ENCODE peak calls at places on chromosomes 12 and 14, in eight cellular contexts. C is endodermal cell, K is spleen, Z is left ventricle myocardium inferior, V is lung, T is pancreas, Q is heart right ventricle, G is upper lobe of right lung. W is an unnamed sample. For H3K4me1, the result is how much of the 10 kb centered on the place peaks cover.

GRCh38 chr12:109134186-109134917 is 18.0 kb downstream of the ACACB start:
- DNase-seq in Q (peak), C (peak), T (no peak), K (peak), Z (peak), G (peak), V (peak), W (peak)

GRCh38 chr12:124419292-124420040 is 124.6 kb downstream of the RFLNA start:
- DNase-seq in T (no peak), G (no peak), K (no peak), V (no peak), C (no peak), Z (no peak), Q (no peak), W (no peak)

GRCh38 chr14:64721391-64721791 is 17.2 kb downstream of the PLEKHG3 start:
- DNase-seq in C (peak), T (peak), Z (no peak), K (peak), V (no peak), G (no peak), Q (peak), W (peak)

GRCh38 chr12:16096273-16096849 is 181.1 kb downstream of the SLC15A5 start:
- DNase-seq in C (no peak), Z (no peak), V (no peak), K (no peak), Q (no peak), G (no peak), T (no peak), W (no peak)

GRCh38 chr12:76470028-76470939 is 89.3 kb downstream of the OSBPL8 start:
- DNase-seq in V (no peak), K (no peak), C (no peak), G (no peak), Q (peak), Z (no peak), T (no peak), W (no peak)

GRCh38 chr14:105331575-105332351 is 17.2 kb downstream of the PACS2 start:
- DNase-seq in T (no peak), Q (no peak), G (no peak), C (no peak), V (no peak), Z (no peak), K (no peak), W (no peak)

GRCh38 chr12:76018111-76018510 is 13.5 kb downstream of the PHLDA1 start:
- DNase-seq in Z (peak), G (no peak), V (peak), C (peak), T (no peak), K (no peak), Q (peak), W (peak)

GRCh38 chr12:12048266-12048665 is 22.5 kb upstream of the BCL2L14 start:
- DNase-seq in C (peak), G (no peak), Z (no peak), V (no peak), Q (no peak), K (no peak), T (no peak), W (no peak)

GRCh38 chr14:61184117-61184516 is 97.0 kb downstream of the TMEM30B start:
- DNase-seq in K (no peak), Q (no peak), V (no peak), C (no peak), G (no peak), Z (no peak), T (no peak), W (no peak)

GRCh38 chr14:73714656-73715081 is 485 bp upstream of the PNMA1 start:
- DNase-seq in Q (no peak), G (no peak), T (no peak), C (no peak), V (no peak), Z (no peak), K (no peak), W (no peak)

GRCh38 chr14:23154876-23155587 is 28.4 kb downstream of the SLC7A8 start:
- DNase-seq in T (peak), C (peak), G (peak), V (peak), Q (peak), K (no peak), Z (peak), W (peak)

GRCh38 chr12:66409195-66409871 is 107.0 kb downstream of the HELB start:
- DNase-seq in Z (no peak), Q (peak), T (no peak), K (no peak), C (peak), G (no peak), V (no peak), W (peak)

GRCh38 chr14:33120966-33121365 is 182.3 kb downstream of the NPAS3 start:
- DNase-seq in C (no peak), V (no peak), T (no peak), Z (no peak), Q (no peak), K (no peak), G (no peak), W (no peak)

GRCh38 chr12:67430708-67431335 is 161.7 kb downstream of the CAND1 start:
- DNase-seq in Q (peak), C (no peak), K (no peak), Z (peak), V (peak), G (no peak), T (peak), W (no peak)

GRCh38 chr14:52906141-52906601 is 44.7 kb downstream of the FERMT2 start:
- DNase-seq in K (no peak), Q (no peak), T (no peak), V (no peak), C (no peak), Z (no peak), G (no peak), W (no peak)

GRCh38 chr12:59084758-59085383 is 164.6 kb upstream of the LRIG3 start:
- DNase-seq in V (no peak), C (peak), K (no peak), Q (no peak), G (no peak), T (no peak), Z (no peak), W (peak)

GRCh38 chr12:124551268-124552144 is 15.9 kb downstream of the NCOR2 start:
- DNase-seq in T (peak), V (peak), Q (peak), C (peak), K (peak), G (peak), Z (peak), W (peak)

GRCh38 chr12:50765325-50765911 is 1.5 kb downstream of the ATF1 start:
- DNase-seq in Q (peak), Z (no peak), V (no peak), T (no peak), C (peak), K (no peak), G (no peak), W (peak)

GRCh38 chr14:93029911-93030555 is 85.7 kb downstream of the ITPK1 start:
- DNase-seq in Q (no peak), T (no peak), V (no peak), K (no peak), G (no peak), Z (no peak), C (no peak), W (no peak)

GRCh38 chr12:56221233-56221756 is 427 bp downstream of the RNF41 start:
- DNase-seq in T (peak), C (peak), V (peak), Q (peak), K (peak), G (peak), Z (peak), W (peak)

GRCh38 chr14:99260652-99261551 is 11.1 kb downstream of the BCL11B start:
- DNase-seq in V (no peak), Q (no peak), T (no peak), Z (no peak), C (no peak), K (peak), G (no peak), W (no peak)

GRCh38 chr14:102917469-102918211 is 4.8 kb upstream of the AMN start:
- DNase-seq in G (peak), V (no peak), Z (peak), K (peak), C (peak), Q (peak), T (no peak), W (peak)

GRCh38 chr12:132488127-132489077 is 1.5 kb upstream of the FBRSL1 start:
- DNase-seq in Q (peak), C (no peak), V (peak), Z (peak), T (no peak), K (peak), G (no peak), W (no peak)

GRCh38 chr12:111431772-111432171 is 26.0 kb downstream of the SH2B3 start:
- DNase-seq in V (no peak), G (no peak), Q (no peak), K (no peak), C (no peak), Z (no peak), T (no peak), W (no peak)

GRCh38 chr12:93568091-93568490 is 4.4 kb upstream of the SOCS2 start:
- DNase-seq in T (no peak), Z (no peak), C (no peak), Q (no peak), V (no peak), K (no peak), G (no peak), W (no peak)

DNA sequence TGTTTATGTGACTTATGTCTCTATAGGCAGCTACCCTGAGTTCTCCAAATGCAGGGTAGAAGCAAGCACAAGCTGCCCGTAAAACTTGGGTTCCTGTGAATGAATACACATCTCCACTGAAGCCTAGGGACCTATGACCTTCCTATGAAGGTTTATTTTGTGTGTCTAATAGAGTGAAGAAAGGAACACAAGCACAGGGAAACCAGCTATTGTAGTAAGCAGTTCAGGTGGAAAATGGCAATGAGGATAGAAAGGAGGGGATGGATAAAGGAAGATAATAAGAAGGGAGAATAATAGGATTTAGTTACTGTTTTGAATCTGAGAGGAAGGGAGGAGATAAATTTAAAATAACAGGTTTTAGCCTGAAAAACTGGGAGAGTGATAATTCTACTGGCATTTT is 2.4 kb downstream of the PFKM start:
- DNase-seq in Q (no peak), V (no peak), Z (no peak), G (no peak), T (no peak), K (no peak), C (no peak), W (no peak)
- H3K4me3 ChIP-seq in Q (peak), V (no peak), Z (peak), G (no peak), T (no peak), K (no peak), C (peak), W (no peak)

GRCh38 chr12:545835-546234 is 86.1 kb downstream of the B4GALNT3 start:
- DNase-seq in V (no peak), Q (no peak), K (peak), G (no peak), C (no peak), T (no peak), Z (no peak), W (no peak)

GRCh38 chr12:544941-545635 is 85.3 kb downstream of the B4GALNT3 start:
- DNase-seq in T (no peak), C (no peak), Q (no peak), G (no peak), Z (no peak), V (no peak), K (peak), W (no peak)

GRCh38 chr12:546265-546919 is 86.7 kb downstream of the B4GALNT3 start:
- DNase-seq in C (no peak), T (no peak), V (no peak), K (peak), G (no peak), Q (no peak), Z (no peak), W (no peak)

GRCh38 chr12:547883-548470 is 88.2 kb downstream of the B4GALNT3 start:
- DNase-seq in Z (no peak), V (no peak), Q (no peak), C (no peak), T (no peak), K (peak), G (no peak), W (no peak)

GRCh38 chr12:546920-547845 is 87.4 kb downstream of the B4GALNT3 start:
- DNase-seq in Z (peak), T (no peak), K (peak), Q (peak), C (peak), V (peak), G (peak), W (peak)
- TF ChIP-seq CTCF in Z (peak), T (peak), K (peak), Q (peak), C (peak), V (peak), G (peak), W (peak)

DNA sequence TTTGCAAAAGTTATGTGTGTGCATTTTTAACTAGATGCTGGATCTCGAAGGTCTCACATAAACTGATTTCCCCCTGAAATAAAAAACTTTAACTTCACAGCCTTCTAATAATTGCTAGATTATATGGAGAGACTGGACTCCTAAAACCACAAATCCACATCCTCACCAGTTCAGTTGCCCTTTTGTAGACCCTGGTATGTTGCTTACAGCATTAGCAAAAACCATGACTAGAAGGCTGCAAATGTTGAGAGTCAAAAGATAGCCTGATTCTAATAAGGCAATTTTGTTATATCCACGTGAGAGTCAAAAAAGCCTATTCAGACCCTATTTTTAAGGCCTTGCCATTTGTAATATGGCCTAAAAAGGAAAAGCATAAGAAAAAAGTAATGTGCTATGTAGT is 37.4 kb downstream of the RASSF8 start:
- DNase-seq in K (no peak), G (no peak), C (no peak), Z (no peak), T (no peak), V (no peak), Q (no peak), W (no peak)
- H3K4me1 ChIP-seq in K (under half), G (under half), C (under half), Z (under half), T (under half), V (under half), Q (under half), W (under half)

GRCh38 chr14:75984674-75985073 is 889 bp upstream of the IFT43 start:
- DNase-seq in Z (no peak), K (no peak), Q (no peak), C (no peak), T (no peak), G (no peak), V (no peak), W (no peak)
- H3K4me3 ChIP-seq in Z (no peak), K (no peak), Q (no peak), C (peak), T (no peak), G (no peak), V (no peak), W (no peak)

DNA sequence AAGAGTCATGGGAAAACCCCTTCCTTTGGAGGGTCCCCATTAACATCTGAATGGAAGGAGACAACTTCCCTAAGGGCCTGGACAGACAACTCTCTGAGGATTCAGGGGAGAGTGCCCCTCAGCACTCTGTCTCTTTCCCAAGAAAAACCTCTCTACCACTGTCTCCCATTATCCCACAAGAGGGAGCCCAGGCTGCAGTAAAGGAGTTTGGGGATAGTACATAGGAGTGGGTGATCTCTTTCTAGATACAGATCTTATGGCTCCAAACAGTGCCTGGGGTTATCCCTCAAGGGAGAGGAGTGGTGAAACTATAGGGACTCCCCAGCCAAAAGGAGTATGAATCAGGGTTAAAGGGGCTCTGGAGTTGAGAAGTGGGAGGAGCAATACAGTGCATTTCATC is 6.1 kb downstream of the WNT10B start:
- DNase-seq in Z (no peak), V (no peak), C (peak), T (no peak), G (no peak), K (no peak), Q (no peak), W (no peak)
- TF ChIP-seq CTCF in Z (peak), V (no peak), C (peak), T (no peak), G (no peak), K (no peak), Q (peak), W (no peak)

GRCh38 chr12:9754097-9754964 is 6.4 kb downstream of the CD69 start:
- DNase-seq in K (no peak), Z (no peak), C (no peak), G (no peak), V (no peak), Q (no peak), T (no peak), W (no peak)
- H3K4me1 ChIP-seq in K (half or more), Z (under half), C (under half), G (under half), V (under half), Q (under half), T (under half), W (under half)

DNA sequence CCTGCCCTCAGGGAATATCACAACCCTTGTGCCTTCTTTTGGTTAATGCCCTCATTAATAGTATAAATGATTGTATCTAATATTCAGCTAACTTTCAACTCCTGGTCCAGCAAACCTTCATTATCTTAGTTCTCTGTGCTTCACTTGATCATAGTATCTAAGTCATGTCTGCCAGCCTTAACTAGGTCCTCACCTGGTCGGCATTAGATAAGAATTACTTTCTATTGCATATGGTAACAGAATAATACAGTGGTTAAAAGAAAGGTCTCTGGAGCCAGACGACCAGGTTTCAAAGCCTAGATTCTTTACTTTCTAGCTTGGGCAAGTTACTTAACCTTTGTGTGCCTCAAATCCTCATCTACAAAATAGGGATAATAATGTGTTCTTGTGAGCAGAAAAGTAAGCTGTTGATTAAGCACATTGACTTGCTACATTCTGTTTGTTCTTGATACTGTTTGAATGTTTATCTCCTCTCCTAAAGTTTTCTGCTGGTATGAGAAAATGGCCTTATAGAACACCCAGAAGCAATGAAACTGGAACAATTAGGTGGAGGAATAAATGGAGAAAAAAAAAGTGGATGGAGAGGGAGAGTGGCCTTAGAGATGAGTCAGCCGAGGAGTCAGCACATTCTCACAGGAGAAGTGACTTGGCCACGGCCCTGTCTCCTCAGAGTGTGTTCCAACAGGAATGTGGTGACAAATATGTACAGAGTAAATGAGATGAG is 176.1 kb downstream of the SLC25A21 start:
- DNase-seq in V (no peak), T (no peak), Z (no peak), G (no peak), Q (no peak), C (no peak), K (no peak), W (peak)
- H3K4me3 ChIP-seq in V (no peak), T (no peak), Z (no peak), G (no peak), Q (no peak), C (no peak), K (no peak), W (no peak)

DNA sequence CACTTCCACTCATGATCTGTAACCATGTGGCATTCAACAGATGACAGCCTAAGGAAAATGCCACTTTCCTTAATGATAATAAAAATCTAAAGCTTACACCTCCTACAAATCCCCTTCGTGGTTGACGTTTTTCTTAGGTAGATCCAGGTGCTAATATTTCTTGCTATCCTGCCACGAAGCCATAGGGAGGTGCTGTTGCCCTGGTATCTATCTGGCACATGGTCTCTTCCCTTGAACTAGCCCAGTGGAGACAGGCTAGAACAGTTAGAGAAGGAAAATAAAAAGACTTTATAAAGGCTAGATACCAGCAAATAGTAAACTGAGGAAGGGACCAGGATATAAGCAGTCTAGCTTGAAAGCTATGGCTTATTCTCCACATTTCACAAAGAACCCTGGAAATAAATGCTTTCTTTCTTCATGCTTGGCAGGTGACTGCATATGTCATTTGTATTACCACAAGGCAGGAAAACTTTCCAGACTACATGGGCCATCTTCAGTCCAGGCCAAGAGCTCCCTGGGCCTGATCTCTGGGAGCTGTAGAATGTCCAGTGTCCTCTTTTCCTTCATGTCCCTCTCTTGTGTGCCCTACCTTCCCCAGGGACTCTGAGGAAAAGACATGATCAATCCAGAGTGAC is 15.3 kb downstream of the SPIC start:
- DNase-seq in T (no peak), Q (peak), Z (no peak), C (peak), K (no peak), V (no peak), G (no peak), W (peak)
- TF ChIP-seq CTCF in T (no peak), Q (peak), Z (peak), C (peak), K (no peak), V (peak), G (peak), W (peak)

DNA sequence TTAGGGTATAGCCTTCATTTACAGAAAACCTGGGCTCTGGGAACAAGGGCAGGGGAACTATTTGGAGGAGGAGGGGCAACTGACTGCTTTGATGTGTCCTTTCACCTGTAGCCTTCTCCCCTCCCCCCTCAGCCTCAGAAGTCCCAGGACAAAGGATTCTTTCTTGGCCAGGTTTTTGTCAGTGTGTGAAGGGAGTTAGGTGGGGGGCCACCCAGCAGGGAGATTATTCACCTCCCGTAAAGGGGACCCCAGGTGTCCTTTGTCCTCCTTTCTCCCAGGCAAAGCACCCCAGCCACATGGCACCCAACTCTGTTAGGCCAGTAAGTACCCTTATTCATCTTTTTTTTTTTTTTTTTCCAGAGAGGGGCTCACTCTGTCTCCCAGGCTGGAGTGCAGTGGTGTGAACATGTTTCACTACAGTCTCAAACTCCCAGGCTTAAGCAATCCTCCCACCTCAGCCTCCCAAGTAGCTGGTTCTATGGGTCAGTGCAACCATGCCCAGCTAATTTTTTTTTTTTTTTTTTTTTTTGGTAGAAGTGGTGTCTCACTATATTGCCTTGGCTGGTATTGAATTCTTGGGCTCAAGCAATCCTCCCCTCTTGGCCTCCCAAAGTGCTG is 722 bp upstream of the NFE2 start:
- DNase-seq in V (no peak), K (no peak), Z (no peak), G (no peak), T (no peak), Q (no peak), C (peak), W (peak)
- H3K4me1 ChIP-seq in V (under half), K (under half), Z (under half), G (under half), T (under half), Q (under half), C (under half), W (under half)